ENCODE peak calls at places on chromosomes 13 and 19, in ten cellular contexts. Z is pancreas; I is transverse colon; F is MM.1S; Y is MG63; B is lower lobe of right lung; J is H7; O is heart right ventricle; D is body of pancreas; H is naive thymus-derived CD4-positive, alpha-beta T cell. P is an unnamed sample. For H3K27me3, the result is how much of the 10 kb centered on the place peaks cover.

GRCh38 chr19:49335071-49335783 is at the start of gene CD37:
- DNase-seq in J (peak), H (peak), I (peak), Z (no peak), B (peak), D (no peak), O (no peak), F (no peak), Y (no peak), P (no peak)

GRCh38 chr19:49421039-49421877 is 2.0 kb downstream of the PTH2 start:
- DNase-seq in J (peak), D (peak), B (peak), F (no peak), Z (peak), H (no peak), Y (peak), I (peak), O (peak), P (peak)

GRCh38 chr19:33376423-33376822 is 2.9 kb downstream of the CEBPG start:
- DNase-seq in B (no peak), O (peak), Y (peak), I (peak), Z (no peak), H (no peak), F (no peak), D (peak), J (no peak), P (peak)

GRCh38 chr13:30892966-30893365 is 13.1 kb upstream of the MEDAG start:
- DNase-seq in Y (peak), O (peak), J (peak), H (no peak), F (no peak), I (no peak), D (peak), Z (no peak), B (no peak), P (no peak)

GRCh38 chr13:36536546-36536945 is 104.3 kb downstream of the CCNA1 start:
- DNase-seq in D (no peak), H (no peak), B (no peak), Z (no peak), O (no peak), I (no peak), Y (no peak), J (no peak), F (no peak), P (no peak)

GRCh38 chr13:108342369-108343289 is 73.1 kb downstream of the TNFSF13B start:
- DNase-seq in Z (no peak), H (no peak), D (no peak), O (no peak), I (no peak), B (no peak), Y (no peak), J (peak), F (peak), P (no peak)

GRCh38 chr13:112067121-112067741 is at the start of gene SOX1:
- DNase-seq in O (no peak), H (no peak), F (no peak), D (no peak), Z (peak), B (no peak), Y (no peak), I (no peak), J (peak), P (no peak)

GRCh38 chr13:19860884-19861655 is 2.4 kb downstream of the ZMYM5 start:
- DNase-seq in D (no peak), O (no peak), Z (peak), F (no peak), Y (peak), B (no peak), I (no peak), J (no peak), H (no peak), P (no peak)

GRCh38 chr13:20294497-20294896 is 62.4 kb upstream of the GJB6 start:
- DNase-seq in J (peak), Z (no peak), F (no peak), D (no peak), O (no peak), Y (no peak), B (no peak), I (no peak), H (no peak), P (no peak)

GRCh38 chr13:47033216-47033615 is 136.4 kb upstream of the HTR2A start:
- DNase-seq in B (no peak), J (no peak), I (no peak), Z (no peak), O (no peak), Y (peak), F (no peak), D (no peak), H (no peak), P (no peak)

GRCh38 chr13:83618966-83619365 is 263.3 kb downstream of the SLITRK1 start:
- DNase-seq in O (no peak), Z (no peak), F (no peak), H (no peak), D (no peak), I (no peak), Y (peak), J (no peak), B (no peak), P (no peak)

GRCh38 chr19:455851-456546 is 4.8 kb downstream of the SHC2 start:
- DNase-seq in J (peak), D (no peak), Y (no peak), B (no peak), H (no peak), I (no peak), Z (no peak), F (no peak), O (no peak), P (no peak)

DNA sequence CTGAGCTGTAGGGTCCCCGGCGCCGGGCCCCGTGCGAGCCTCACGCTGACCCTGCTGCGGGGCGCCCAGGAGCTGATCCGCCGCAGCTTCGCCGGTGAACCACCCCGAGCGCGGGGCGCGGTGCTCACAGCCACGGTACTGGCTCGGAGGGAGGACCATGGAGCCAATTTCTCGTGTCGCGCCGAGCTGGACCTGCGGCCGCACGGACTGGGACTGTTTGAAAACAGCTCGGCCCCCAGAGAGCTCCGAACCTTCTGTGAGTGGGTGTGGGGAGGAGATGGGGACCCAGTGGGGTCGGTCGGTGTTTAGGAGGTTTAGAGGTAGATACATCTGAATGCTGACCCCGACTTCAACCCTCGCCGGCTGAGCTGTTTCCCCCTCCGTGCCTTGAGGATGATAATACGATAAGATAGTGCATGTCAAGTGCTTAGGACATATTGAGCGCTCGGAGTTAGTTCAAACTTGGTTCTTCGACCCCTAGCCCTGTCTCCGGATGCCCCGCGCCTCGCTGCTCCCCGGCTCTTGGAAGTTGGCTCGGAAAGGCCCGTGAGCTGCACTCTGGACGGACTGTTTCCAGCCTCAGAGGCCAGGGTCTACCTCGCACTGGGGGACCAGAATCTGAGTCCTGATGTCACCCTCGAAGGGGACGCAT is 1.9 kb downstream of the ICAM5 start:
- DNase-seq in Z (peak), Y (no peak), B (no peak), H (no peak), D (no peak), F (no peak), I (no peak), J (no peak), O (no peak), P (no peak)
- H3K27me3 ChIP-seq in Z (under half), Y (half or more), B (half or more), H (under half), D (under half), F (under half), I (half or more), J (half or more), O (half or more), P (under half)

GRCh38 chr19:50720921-50721291 is 1.3 kb upstream of the SHANK1 start:
- DNase-seq in O (no peak), Z (no peak), J (peak), B (no peak), H (no peak), Y (peak), D (no peak), F (no peak), I (no peak), P (no peak)

GRCh38 chr19:50721441-50722137 is 1.6 kb upstream of the CLEC11A start:
- DNase-seq in F (no peak), Z (no peak), B (no peak), D (no peak), Y (peak), J (peak), H (no peak), I (no peak), O (no peak), P (no peak)

GRCh38 chr19:50719119-50719435 is 525 bp downstream of the SHANK1 start:
- DNase-seq in Y (no peak), J (no peak), I (no peak), D (no peak), O (no peak), F (no peak), B (no peak), H (no peak), Z (no peak), P (no peak)

GRCh38 chr19:50719566-50719965 is at the start of gene SHANK1:
- DNase-seq in H (no peak), Z (no peak), I (no peak), O (no peak), F (no peak), D (no peak), B (no peak), Y (no peak), J (peak), P (no peak)

DNA sequence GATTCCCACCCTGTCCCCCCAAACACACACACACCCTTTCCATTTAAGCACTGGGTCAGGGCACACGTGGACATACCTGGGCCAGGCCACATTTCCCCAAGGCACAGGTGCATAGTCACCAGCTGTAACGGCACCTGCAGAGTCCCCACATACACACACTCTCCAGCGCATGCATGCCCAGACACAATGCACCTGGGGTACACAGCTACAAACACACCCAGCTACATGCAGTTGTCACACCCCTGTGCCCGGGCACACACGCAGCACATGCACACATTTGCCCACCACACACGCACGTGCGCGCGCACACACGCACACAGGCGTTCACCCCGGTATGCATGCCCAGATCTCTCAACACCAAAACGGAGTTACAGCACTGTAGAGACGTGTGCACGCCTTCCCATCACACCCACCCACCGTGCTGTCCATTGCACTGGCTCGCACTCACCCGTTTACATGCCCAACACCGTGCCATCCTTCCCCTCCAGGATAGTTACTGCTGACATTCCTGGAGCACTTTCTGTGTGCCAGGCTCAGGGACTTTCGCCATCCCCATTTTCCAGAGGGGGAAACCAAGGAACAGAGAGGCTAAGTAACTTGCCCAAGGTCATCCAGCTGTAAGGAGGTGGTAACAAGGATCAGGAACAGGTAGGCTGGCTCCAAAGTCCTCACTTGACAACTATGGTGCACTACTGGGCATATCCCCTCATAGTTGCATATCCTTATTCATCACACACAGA is 749 bp upstream of the SHANK1 start:
- DNase-seq in Y (no peak), I (no peak), J (peak), O (no peak), Z (no peak), H (no peak), F (no peak), D (no peak), B (no peak), P (no peak)
- H3K27me3 ChIP-seq in Y (under half), I (half or more), J (half or more), O (half or more), Z (under half), H (under half), F (under half), D (under half), B (half or more), P (under half)

DNA sequence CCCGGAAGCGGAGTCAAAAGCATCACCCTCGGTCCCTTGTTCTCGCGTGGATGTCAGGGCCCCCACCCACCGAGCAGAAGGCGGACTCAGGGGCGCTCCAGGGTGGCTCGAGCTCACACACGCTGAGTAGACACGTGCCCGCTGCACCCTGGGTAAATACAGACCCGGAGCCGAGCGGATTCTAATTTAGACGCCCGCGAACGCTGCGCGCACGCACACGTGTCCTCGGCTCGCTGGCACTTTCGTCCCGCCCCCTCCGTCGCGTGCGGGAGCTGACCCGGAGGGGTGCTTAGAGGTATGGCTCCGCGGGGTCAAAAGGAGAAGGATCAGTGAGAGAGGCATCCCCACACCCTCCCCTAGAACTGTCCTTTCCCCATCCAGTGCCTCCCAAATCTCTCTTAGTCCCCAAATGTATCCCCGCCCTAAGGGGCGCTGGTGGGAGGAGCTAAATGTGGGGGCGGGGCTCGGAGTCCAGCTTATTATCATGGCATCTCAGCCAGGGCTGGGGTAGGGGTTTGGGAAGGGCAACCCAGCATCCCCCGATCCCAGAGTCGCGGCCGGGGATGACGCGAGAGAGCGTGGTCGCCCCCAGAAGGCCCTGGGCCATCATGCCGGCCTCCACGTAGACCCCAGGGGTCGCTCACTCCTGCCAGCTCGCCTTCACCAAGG is 451 bp upstream of the ICAM5 start:
- DNase-seq in I (peak), D (no peak), F (peak), O (no peak), H (peak), Y (no peak), B (peak), Z (no peak), J (peak), P (no peak)
- H3K27me3 ChIP-seq in I (half or more), D (under half), F (under half), O (half or more), H (under half), Y (half or more), B (under half), Z (under half), J (half or more), P (under half)

GRCh38 chr19:5334366-5334739 is 6.3 kb downstream of the PTPRS start:
- DNase-seq in Y (no peak), Z (no peak), I (no peak), O (no peak), B (no peak), F (no peak), D (no peak), J (no peak), H (no peak), P (no peak)

GRCh38 chr19:5335593-5335992 is 5.0 kb downstream of the PTPRS start:
- DNase-seq in J (no peak), B (no peak), Y (no peak), H (no peak), F (no peak), I (no peak), Z (no peak), D (no peak), O (no peak), P (no peak)

GRCh38 chr19:5333581-5334365 is 6.8 kb downstream of the PTPRS start:
- DNase-seq in H (no peak), J (no peak), I (no peak), O (no peak), F (no peak), D (no peak), Y (no peak), Z (no peak), B (no peak), P (no peak)

GRCh38 chr19:5336195-5336965 is 4.2 kb downstream of the PTPRS start:
- DNase-seq in F (no peak), I (no peak), D (no peak), H (no peak), Y (no peak), Z (no peak), B (no peak), O (no peak), J (no peak), P (no peak)

GRCh38 chr19:5335101-5335500 is 5.5 kb downstream of the PTPRS start:
- DNase-seq in H (no peak), F (no peak), O (no peak), I (no peak), D (no peak), J (no peak), B (no peak), Z (no peak), Y (no peak), P (no peak)
- H3K27me3 ChIP-seq in H (under half), F (half or more), O (half or more), I (half or more), D (under half), J (under half), B (half or more), Z (under half), Y (under half), P (under half)

DNA sequence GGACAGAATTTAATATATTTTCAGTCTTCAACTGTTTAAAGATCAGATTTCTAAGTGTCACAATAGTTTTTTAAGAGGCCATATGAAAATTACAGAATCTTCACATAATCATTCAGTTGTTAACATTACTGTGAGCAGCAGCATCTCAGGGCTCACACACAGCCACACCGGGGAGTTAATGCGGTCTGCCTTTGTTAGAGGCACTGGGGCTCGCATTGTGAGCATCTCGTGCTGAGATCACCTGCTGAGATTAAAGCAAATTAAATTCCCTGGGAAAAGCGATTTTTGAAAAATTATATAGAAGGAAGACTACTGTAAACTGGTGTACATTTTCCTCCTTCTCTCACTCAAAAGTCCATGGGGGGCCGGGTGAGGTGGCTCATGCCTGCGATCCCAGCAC is 16.6 kb downstream of the GPR12 start:
- DNase-seq in H (no peak), J (peak), O (no peak), B (no peak), I (no peak), Z (no peak), Y (no peak), F (no peak), D (no peak), P (no peak)
- H3K27me3 ChIP-seq in H (under half), J (under half), O (half or more), B (under half), I (half or more), Z (under half), Y (under half), F (under half), D (under half), P (under half)

DNA sequence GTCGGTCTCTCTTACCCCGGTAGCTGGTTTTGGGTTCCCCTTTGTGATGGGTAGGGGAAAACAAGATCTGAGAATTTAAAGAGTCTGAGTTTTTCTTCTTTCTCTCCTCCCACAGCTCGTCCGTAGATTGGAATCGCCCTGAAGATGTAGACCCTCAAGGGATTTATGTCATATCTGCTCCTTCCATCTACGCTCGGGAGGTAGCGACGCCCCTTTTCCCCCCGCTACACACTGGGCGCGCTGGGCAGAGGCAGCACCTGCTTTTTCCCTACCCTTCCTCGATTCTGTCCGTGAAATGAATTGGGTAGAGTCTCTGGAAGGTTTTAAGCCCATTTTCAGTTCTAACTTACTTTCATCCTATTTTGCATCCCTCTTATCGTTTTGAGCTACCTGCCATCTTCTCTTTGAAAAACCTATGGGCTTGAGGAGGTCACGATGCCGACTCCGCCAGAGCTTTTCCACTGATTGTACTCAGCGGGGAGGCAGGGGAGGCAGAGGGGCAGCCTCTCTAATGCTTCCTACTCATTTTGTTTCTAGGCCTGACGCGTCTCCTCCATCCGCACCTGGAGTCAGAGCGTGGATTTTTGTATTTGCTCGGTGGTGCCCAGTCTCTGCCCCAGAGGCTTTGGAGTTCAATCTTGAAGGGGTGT is 7.1 kb upstream of the SELENOV start:
- DNase-seq in J (no peak), B (no peak), Z (no peak), I (no peak), Y (no peak), D (no peak), H (no peak), O (no peak), F (no peak), P (no peak)
- H3K27me3 ChIP-seq in J (half or more), B (half or more), Z (under half), I (half or more), Y (under half), D (under half), H (under half), O (half or more), F (half or more), P (under half)